ENCODE peak calls at places on chromosome 1, in seven cellular contexts. One of them, this sample, is unnamed.

GRCh38 chr1:88885933-88886332 is 5.4 kb downstream of the GTF2B start:
- DNase-seq in HL-60: no peak
- DNase-seq in iPS-NIHi11: no peak
- DNase-seq in GM20000: no peak
- DNase-seq in activated CD8-positive, alpha-beta memory T cell treated with anti-CD3 and anti-CD28 coated beads for 24 hours: no peak
- DNase-seq in stimulated activated CD4-positive, alpha-beta T cell treated with anti-CD3 and anti-CD28 coated beads, TNF-alpha, amount 100 ng/mL, for 4 hours: no peak
- DNase-seq in NCI-H1105: no peak
- DNase-seq in this sample: no peak

GRCh38 chr1:16321176-16321867 is 31.0 kb downstream of the FBXO42 start:
- DNase-seq in iPS-NIHi11: no peak
- DNase-seq in NCI-H1105: no peak
- DNase-seq in stimulated activated CD4-positive, alpha-beta T cell treated with anti-CD3 and anti-CD28 coated beads, TNF-alpha, amount 100 ng/mL, for 4 hours: no peak
- DNase-seq in GM20000: no peak
- DNase-seq in activated CD8-positive, alpha-beta memory T cell treated with anti-CD3 and anti-CD28 coated beads for 24 hours: no peak
- DNase-seq in HL-60: no peak
- DNase-seq in this sample: no peak

GRCh38 chr1:234372011-234372757 is 1.1 kb upstream of the COA6 start:
- DNase-seq in HL-60: no peak
- DNase-seq in GM20000: no peak
- DNase-seq in NCI-H1105: no peak
- DNase-seq in iPS-NIHi11: no peak
- DNase-seq in activated CD8-positive, alpha-beta memory T cell treated with anti-CD3 and anti-CD28 coated beads for 24 hours: no peak
- DNase-seq in stimulated activated CD4-positive, alpha-beta T cell treated with anti-CD3 and anti-CD28 coated beads, TNF-alpha, amount 100 ng/mL, for 4 hours: no peak
- DNase-seq in this sample: no peak

GRCh38 chr1:56577859-56578663 is 1.3 kb downstream of the PLPP3 start:
- DNase-seq in stimulated activated CD4-positive, alpha-beta T cell treated with anti-CD3 and anti-CD28 coated beads, TNF-alpha, amount 100 ng/mL, for 4 hours: no peak
- DNase-seq in NCI-H1105: peak
- DNase-seq in HL-60: peak
- DNase-seq in activated CD8-positive, alpha-beta memory T cell treated with anti-CD3 and anti-CD28 coated beads for 24 hours: no peak
- DNase-seq in GM20000: peak
- DNase-seq in iPS-NIHi11: peak
- DNase-seq in this sample: peak

GRCh38 chr1:11924334-11925195 is 1.7 kb downstream of the KIAA2013 start:
- DNase-seq in activated CD8-positive, alpha-beta memory T cell treated with anti-CD3 and anti-CD28 coated beads for 24 hours: no peak
- DNase-seq in NCI-H1105: no peak
- DNase-seq in GM20000: peak
- DNase-seq in iPS-NIHi11: no peak
- DNase-seq in HL-60: peak
- DNase-seq in stimulated activated CD4-positive, alpha-beta T cell treated with anti-CD3 and anti-CD28 coated beads, TNF-alpha, amount 100 ng/mL, for 4 hours: no peak
- DNase-seq in this sample: peak

GRCh38 chr1:44571712-44572571 is 102.3 kb downstream of the TMEM53 start:
- DNase-seq in HL-60: peak
- DNase-seq in iPS-NIHi11: peak
- DNase-seq in stimulated activated CD4-positive, alpha-beta T cell treated with anti-CD3 and anti-CD28 coated beads, TNF-alpha, amount 100 ng/mL, for 4 hours: no peak
- DNase-seq in NCI-H1105: no peak
- DNase-seq in activated CD8-positive, alpha-beta memory T cell treated with anti-CD3 and anti-CD28 coated beads for 24 hours: no peak
- DNase-seq in GM20000: peak
- DNase-seq in this sample: peak

GRCh38 chr1:218683224-218683623 is 338.1 kb downstream of the TGFB2 start:
- DNase-seq in activated CD8-positive, alpha-beta memory T cell treated with anti-CD3 and anti-CD28 coated beads for 24 hours: no peak
- DNase-seq in stimulated activated CD4-positive, alpha-beta T cell treated with anti-CD3 and anti-CD28 coated beads, TNF-alpha, amount 100 ng/mL, for 4 hours: no peak
- DNase-seq in HL-60: no peak
- DNase-seq in GM20000: no peak
- DNase-seq in iPS-NIHi11: no peak
- DNase-seq in NCI-H1105: no peak
- DNase-seq in this sample: no peak

GRCh38 chr1:29379438-29380073 is 143.2 kb downstream of the PTPRU start:
- DNase-seq in stimulated activated CD4-positive, alpha-beta T cell treated with anti-CD3 and anti-CD28 coated beads, TNF-alpha, amount 100 ng/mL, for 4 hours: no peak
- DNase-seq in activated CD8-positive, alpha-beta memory T cell treated with anti-CD3 and anti-CD28 coated beads for 24 hours: no peak
- DNase-seq in iPS-NIHi11: peak
- DNase-seq in HL-60: peak
- DNase-seq in GM20000: no peak
- DNase-seq in NCI-H1105: peak
- DNase-seq in this sample: peak

GRCh38 chr1:76942549-76942948 is 75.3 kb downstream of the ST6GALNAC5 start:
- DNase-seq in NCI-H1105: no peak
- DNase-seq in activated CD8-positive, alpha-beta memory T cell treated with anti-CD3 and anti-CD28 coated beads for 24 hours: no peak
- DNase-seq in iPS-NIHi11: no peak
- DNase-seq in stimulated activated CD4-positive, alpha-beta T cell treated with anti-CD3 and anti-CD28 coated beads, TNF-alpha, amount 100 ng/mL, for 4 hours: no peak
- DNase-seq in GM20000: no peak
- DNase-seq in HL-60: no peak
- DNase-seq in this sample: no peak

GRCh38 chr1:84847253-84848247 is 45.5 kb downstream of the LPAR3 start:
- DNase-seq in iPS-NIHi11: peak
- DNase-seq in activated CD8-positive, alpha-beta memory T cell treated with anti-CD3 and anti-CD28 coated beads for 24 hours: no peak
- DNase-seq in NCI-H1105: peak
- DNase-seq in HL-60: peak
- DNase-seq in stimulated activated CD4-positive, alpha-beta T cell treated with anti-CD3 and anti-CD28 coated beads, TNF-alpha, amount 100 ng/mL, for 4 hours: no peak
- DNase-seq in GM20000: no peak
- DNase-seq in this sample: peak

GRCh38 chr1:55035904-55036303 is 3.4 kb upstream of the PCSK9 start:
- DNase-seq in activated CD8-positive, alpha-beta memory T cell treated with anti-CD3 and anti-CD28 coated beads for 24 hours: no peak
- DNase-seq in stimulated activated CD4-positive, alpha-beta T cell treated with anti-CD3 and anti-CD28 coated beads, TNF-alpha, amount 100 ng/mL, for 4 hours: no peak
- DNase-seq in HL-60: peak
- DNase-seq in GM20000: no peak
- DNase-seq in iPS-NIHi11: no peak
- DNase-seq in NCI-H1105: no peak
- DNase-seq in this sample: peak

GRCh38 chr1:68453060-68453665 is 3.4 kb upstream of the RPE65 start:
- DNase-seq in iPS-NIHi11: no peak
- DNase-seq in stimulated activated CD4-positive, alpha-beta T cell treated with anti-CD3 and anti-CD28 coated beads, TNF-alpha, amount 100 ng/mL, for 4 hours: no peak
- DNase-seq in HL-60: no peak
- DNase-seq in NCI-H1105: no peak
- DNase-seq in GM20000: no peak
- DNase-seq in activated CD8-positive, alpha-beta memory T cell treated with anti-CD3 and anti-CD28 coated beads for 24 hours: no peak
- DNase-seq in this sample: no peak

GRCh38 chr1:154741747-154742495 is 128.2 kb downstream of the KCNN3 start:
- DNase-seq in iPS-NIHi11: peak
- DNase-seq in activated CD8-positive, alpha-beta memory T cell treated with anti-CD3 and anti-CD28 coated beads for 24 hours: no peak
- DNase-seq in stimulated activated CD4-positive, alpha-beta T cell treated with anti-CD3 and anti-CD28 coated beads, TNF-alpha, amount 100 ng/mL, for 4 hours: no peak
- DNase-seq in NCI-H1105: no peak
- DNase-seq in GM20000: no peak
- DNase-seq in HL-60: no peak
- DNase-seq in this sample: no peak

GRCh38 chr1:64403331-64403730 is 66.6 kb upstream of the CACHD1 start:
- DNase-seq in NCI-H1105: no peak
- DNase-seq in activated CD8-positive, alpha-beta memory T cell treated with anti-CD3 and anti-CD28 coated beads for 24 hours: no peak
- DNase-seq in iPS-NIHi11: no peak
- DNase-seq in HL-60: no peak
- DNase-seq in GM20000: no peak
- DNase-seq in stimulated activated CD4-positive, alpha-beta T cell treated with anti-CD3 and anti-CD28 coated beads, TNF-alpha, amount 100 ng/mL, for 4 hours: no peak
- DNase-seq in this sample: no peak

GRCh38 chr1:49765034-49765433 is 258.7 kb downstream of the AGBL4 start:
- DNase-seq in GM20000: no peak
- DNase-seq in activated CD8-positive, alpha-beta memory T cell treated with anti-CD3 and anti-CD28 coated beads for 24 hours: no peak
- DNase-seq in iPS-NIHi11: no peak
- DNase-seq in stimulated activated CD4-positive, alpha-beta T cell treated with anti-CD3 and anti-CD28 coated beads, TNF-alpha, amount 100 ng/mL, for 4 hours: no peak
- DNase-seq in HL-60: no peak
- DNase-seq in NCI-H1105: no peak
- DNase-seq in this sample: no peak

GRCh38 chr1:205339717-205340116 is 17.0 kb downstream of the KLHDC8A start:
- DNase-seq in stimulated activated CD4-positive, alpha-beta T cell treated with anti-CD3 and anti-CD28 coated beads, TNF-alpha, amount 100 ng/mL, for 4 hours: no peak
- DNase-seq in iPS-NIHi11: no peak
- DNase-seq in NCI-H1105: no peak
- DNase-seq in HL-60: no peak
- DNase-seq in GM20000: peak
- DNase-seq in activated CD8-positive, alpha-beta memory T cell treated with anti-CD3 and anti-CD28 coated beads for 24 hours: no peak
- DNase-seq in this sample: no peak

GRCh38 chr1:93567255-93567918 is 114.2 kb downstream of the BCAR3 start:
- DNase-seq in NCI-H1105: no peak
- DNase-seq in stimulated activated CD4-positive, alpha-beta T cell treated with anti-CD3 and anti-CD28 coated beads, TNF-alpha, amount 100 ng/mL, for 4 hours: no peak
- DNase-seq in HL-60: no peak
- DNase-seq in activated CD8-positive, alpha-beta memory T cell treated with anti-CD3 and anti-CD28 coated beads for 24 hours: no peak
- DNase-seq in iPS-NIHi11: no peak
- DNase-seq in GM20000: no peak
- DNase-seq in this sample: no peak

GRCh38 chr1:109895720-109896504 is 14.7 kb upstream of the CSF1 start:
- DNase-seq in iPS-NIHi11: no peak
- DNase-seq in GM20000: no peak
- DNase-seq in stimulated activated CD4-positive, alpha-beta T cell treated with anti-CD3 and anti-CD28 coated beads, TNF-alpha, amount 100 ng/mL, for 4 hours: no peak
- DNase-seq in HL-60: no peak
- DNase-seq in NCI-H1105: no peak
- DNase-seq in activated CD8-positive, alpha-beta memory T cell treated with anti-CD3 and anti-CD28 coated beads for 24 hours: no peak
- DNase-seq in this sample: no peak

GRCh38 chr1:216824511-216824910 is 101.3 kb upstream of the ESRRG start:
- DNase-seq in activated CD8-positive, alpha-beta memory T cell treated with anti-CD3 and anti-CD28 coated beads for 24 hours: no peak
- DNase-seq in stimulated activated CD4-positive, alpha-beta T cell treated with anti-CD3 and anti-CD28 coated beads, TNF-alpha, amount 100 ng/mL, for 4 hours: no peak
- DNase-seq in iPS-NIHi11: no peak
- DNase-seq in GM20000: no peak
- DNase-seq in NCI-H1105: no peak
- DNase-seq in HL-60: no peak
- DNase-seq in this sample: no peak

GRCh38 chr1:41670558-41670957 is 186.1 kb upstream of the EDN2 start:
- DNase-seq in stimulated activated CD4-positive, alpha-beta T cell treated with anti-CD3 and anti-CD28 coated beads, TNF-alpha, amount 100 ng/mL, for 4 hours: no peak
- DNase-seq in NCI-H1105: no peak
- DNase-seq in activated CD8-positive, alpha-beta memory T cell treated with anti-CD3 and anti-CD28 coated beads for 24 hours: no peak
- DNase-seq in HL-60: no peak
- DNase-seq in iPS-NIHi11: no peak
- DNase-seq in GM20000: no peak
- DNase-seq in this sample: no peak

GRCh38 chr1:31891280-31891679 is 46.9 kb downstream of the PTP4A2 start:
- DNase-seq in iPS-NIHi11: no peak
- DNase-seq in stimulated activated CD4-positive, alpha-beta T cell treated with anti-CD3 and anti-CD28 coated beads, TNF-alpha, amount 100 ng/mL, for 4 hours: no peak
- DNase-seq in HL-60: peak
- DNase-seq in GM20000: peak
- DNase-seq in NCI-H1105: no peak
- DNase-seq in activated CD8-positive, alpha-beta memory T cell treated with anti-CD3 and anti-CD28 coated beads for 24 hours: peak
- DNase-seq in this sample: no peak

GRCh38 chr1:109814993-109815786 is 51.5 kb upstream of the EPS8L3 start:
- DNase-seq in GM20000: peak
- DNase-seq in NCI-H1105: no peak
- DNase-seq in HL-60: no peak
- DNase-seq in activated CD8-positive, alpha-beta memory T cell treated with anti-CD3 and anti-CD28 coated beads for 24 hours: no peak
- DNase-seq in stimulated activated CD4-positive, alpha-beta T cell treated with anti-CD3 and anti-CD28 coated beads, TNF-alpha, amount 100 ng/mL, for 4 hours: no peak
- DNase-seq in iPS-NIHi11: no peak
- DNase-seq in this sample: no peak

GRCh38 chr1:198267056-198267455 is 110.3 kb downstream of the NEK7 start:
- DNase-seq in iPS-NIHi11: no peak
- DNase-seq in GM20000: no peak
- DNase-seq in stimulated activated CD4-positive, alpha-beta T cell treated with anti-CD3 and anti-CD28 coated beads, TNF-alpha, amount 100 ng/mL, for 4 hours: no peak
- DNase-seq in NCI-H1105: no peak
- DNase-seq in activated CD8-positive, alpha-beta memory T cell treated with anti-CD3 and anti-CD28 coated beads for 24 hours: no peak
- DNase-seq in HL-60: no peak
- DNase-seq in this sample: no peak

GRCh38 chr1:106620521-106620954 is 435.9 kb upstream of the PRMT6 start:
- DNase-seq in iPS-NIHi11: peak
- DNase-seq in stimulated activated CD4-positive, alpha-beta T cell treated with anti-CD3 and anti-CD28 coated beads, TNF-alpha, amount 100 ng/mL, for 4 hours: no peak
- DNase-seq in NCI-H1105: no peak
- DNase-seq in activated CD8-positive, alpha-beta memory T cell treated with anti-CD3 and anti-CD28 coated beads for 24 hours: no peak
- DNase-seq in HL-60: no peak
- DNase-seq in GM20000: no peak
- DNase-seq in this sample: no peak

GRCh38 chr1:112862753-112863426 is 93.1 kb downstream of the SLC16A1 start:
- DNase-seq in activated CD8-positive, alpha-beta memory T cell treated with anti-CD3 and anti-CD28 coated beads for 24 hours: no peak
- DNase-seq in HL-60: no peak
- DNase-seq in stimulated activated CD4-positive, alpha-beta T cell treated with anti-CD3 and anti-CD28 coated beads, TNF-alpha, amount 100 ng/mL, for 4 hours: no peak
- DNase-seq in GM20000: no peak
- DNase-seq in iPS-NIHi11: no peak
- DNase-seq in NCI-H1105: no peak
- DNase-seq in this sample: no peak

GRCh38 chr1:8004113-8004802 is 21.9 kb downstream of the ERRFI1 start:
- DNase-seq in stimulated activated CD4-positive, alpha-beta T cell treated with anti-CD3 and anti-CD28 coated beads, TNF-alpha, amount 100 ng/mL, for 4 hours: no peak
- DNase-seq in activated CD8-positive, alpha-beta memory T cell treated with anti-CD3 and anti-CD28 coated beads for 24 hours: no peak
- DNase-seq in GM20000: no peak
- DNase-seq in iPS-NIHi11: no peak
- DNase-seq in HL-60: no peak
- DNase-seq in NCI-H1105: peak
- DNase-seq in this sample: no peak

GRCh38 chr1:7252411-7253117 is 467.3 kb downstream of the CAMTA1 start:
- DNase-seq in stimulated activated CD4-positive, alpha-beta T cell treated with anti-CD3 and anti-CD28 coated beads, TNF-alpha, amount 100 ng/mL, for 4 hours: no peak
- DNase-seq in NCI-H1105: no peak
- DNase-seq in activated CD8-positive, alpha-beta memory T cell treated with anti-CD3 and anti-CD28 coated beads for 24 hours: no peak
- DNase-seq in HL-60: no peak
- DNase-seq in iPS-NIHi11: no peak
- DNase-seq in GM20000: no peak
- DNase-seq in this sample: no peak

GRCh38 chr1:38044224-38045215 is 2.1 kb downstream of the POU3F1 start:
- DNase-seq in iPS-NIHi11: no peak
- DNase-seq in GM20000: no peak
- DNase-seq in stimulated activated CD4-positive, alpha-beta T cell treated with anti-CD3 and anti-CD28 coated beads, TNF-alpha, amount 100 ng/mL, for 4 hours: no peak
- DNase-seq in HL-60: no peak
- DNase-seq in NCI-H1105: no peak
- DNase-seq in activated CD8-positive, alpha-beta memory T cell treated with anti-CD3 and anti-CD28 coated beads for 24 hours: no peak
- DNase-seq in this sample: no peak

This sample was measured in RPMI8226.